ENCODE peak calls at places on chromosomes 13 and 19, in four cellular contexts. Q, C, A and W are unnamed samples.

GRCh38 chr13:34044660-34045080 is 226.7 kb downstream of the RFC3 start:
- DNase-seq in Q (no peak), C (no peak), A (no peak), W (no peak)

GRCh38 chr19:4908311-4908710 is 990 bp upstream of the UHRF1 start:
- DNase-seq in Q (no peak), C (no peak), A (peak; percentile 59), W (no peak)

GRCh38 chr19:50829801-50830200 is 3.6 kb downstream of the KLK15 start:
- DNase-seq in Q (no peak), C (no peak), A (no peak), W (no peak)

GRCh38 chr19:55446060-55446459 is 3.0 kb upstream of the SHISA7 start:
- DNase-seq in Q (no peak), C (no peak), A (no peak), W (no peak)

GRCh38 chr13:47480941-47481340 is 520.1 kb downstream of the SUCLA2 start:
- DNase-seq in Q (no peak), C (no peak), A (no peak), W (no peak)

GRCh38 chr13:34578471-34578870 is 363.6 kb upstream of the NBEA start:
- DNase-seq in Q (no peak), C (no peak), A (no peak), W (no peak)

GRCh38 chr13:37289212-37289935 is 183.9 kb upstream of the CSNK1A1L start:
- DNase-seq in Q (no peak), C (no peak), A (no peak), W (no peak)

GRCh38 chr13:40127925-40128324 is 472.5 kb downstream of the COG6 start:
- DNase-seq in Q (no peak), C (no peak), A (no peak), W (no peak)

GRCh38 chr13:99322297-99323103 is 15.3 kb upstream of the GPR183 start:
- DNase-seq in Q (peak; percentile 46), C (no peak), A (no peak), W (no peak)

GRCh38 chr13:45340422-45341033 is 455 bp downstream of the TPT1 start:
- DNase-seq in Q (peak; percentile 76), C (peak; percentile 93), A (peak; percentile 90), W (peak; percentile 80)

GRCh38 chr13:33467556-33467955 is 182.0 kb upstream of the STARD13 start:
- DNase-seq in Q (no peak), C (no peak), A (no peak), W (no peak)

GRCh38 chr13:41637578-41637977 is 180.2 kb downstream of the RGCC start:
- DNase-seq in Q (no peak), C (no peak), A (no peak), W (no peak)

GRCh38 chr13:34352958-34353357 is 535.0 kb downstream of the RFC3 start:
- DNase-seq in Q (no peak), C (no peak), A (no peak), W (no peak)

GRCh38 chr19:2706251-2706650 is 3.8 kb upstream of the GNG7 start:
- DNase-seq in Q (no peak), C (no peak), A (no peak), W (no peak)

GRCh38 chr19:34661357-34661756 is 15.6 kb downstream of the SCGB2B2 start:
- DNase-seq in Q (no peak), C (peak; percentile 52), A (no peak), W (no peak)

GRCh38 chr13:75400775-75401174 is 81.2 kb downstream of the TBC1D4 start:
- DNase-seq in Q (no peak), C (no peak), A (no peak), W (no peak)

GRCh38 chr13:29527916-29528315 is 67.6 kb downstream of the SLC7A1 start:
- DNase-seq in Q (no peak), C (no peak), A (no peak), W (no peak)

GRCh38 chr13:80345771-80346510 is 5.0 kb upstream of the SPRY2 start:
- DNase-seq in Q (no peak), C (no peak), A (no peak), W (no peak)

DNA sequence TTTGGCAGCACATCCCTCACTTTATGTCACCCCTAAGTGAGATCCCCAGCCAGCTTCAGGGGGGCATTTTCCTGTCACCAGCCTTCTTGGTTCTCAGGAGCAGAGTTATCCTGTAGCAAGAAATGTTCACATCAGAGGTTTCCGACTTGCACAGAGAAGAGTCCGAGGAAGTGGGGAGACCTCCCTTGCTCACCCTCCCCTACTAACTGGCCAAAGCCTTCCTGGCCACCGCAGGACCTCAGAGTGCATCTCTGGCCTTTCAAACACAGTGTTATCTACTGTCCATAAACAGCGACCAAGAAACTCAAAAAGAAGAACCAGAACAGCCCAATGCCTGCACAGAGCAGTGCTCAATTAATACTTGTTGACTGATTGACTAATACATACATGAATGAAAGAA is 134.4 kb downstream of the USP12 start:
- DNase-seq in Q (no peak), C (no peak), A (no peak), W (no peak)
- H3K4me1 ChIP-seq in Q (no peaks in the 10 kb centered on the region), C (no peaks in the 10 kb centered on the region), A (peaks cover 44% of the 10 kb centered on the region), W (no peaks in the 10 kb centered on the region)

GRCh38 chr13:27349458-27349857 is 75.0 kb upstream of the GTF3A start:
- DNase-seq in Q (no peak), C (no peak), A (no peak), W (no peak)
- H3K4me1 ChIP-seq in Q (no peaks in the 10 kb centered on the region), C (no peaks in the 10 kb centered on the region), A (peaks cover 16% of the 10 kb centered on the region), W (no peaks in the 10 kb centered on the region)

GRCh38 chr13:54361460-54361859 is 1332.8 kb downstream of the OLFM4 start:
- DNase-seq in Q (no peak), C (no peak), A (no peak), W (no peak)
- H3K4me1 ChIP-seq in Q (no peaks in the 10 kb centered on the region), C (no peaks in the 10 kb centered on the region), A (peaks cover 3% of the 10 kb centered on the region), W (no peaks in the 10 kb centered on the region)

GRCh38 chr19:12701596-12702282 is 5.3 kb upstream of the FBXW9 start:
- DNase-seq in Q (no peak), C (no peak), A (no peak), W (no peak)

GRCh38 chr19:12706332-12706718 is 9.9 kb upstream of the FBXW9 start:
- DNase-seq in Q (no peak), C (no peak), A (no peak), W (no peak)

GRCh38 chr19:12705654-12706331 is 9.4 kb upstream of the FBXW9 start:
- DNase-seq in Q (no peak), C (no peak), A (no peak), W (no peak)

GRCh38 chr19:12703056-12703455 is 6.6 kb upstream of the FBXW9 start:
- DNase-seq in Q (no peak), C (no peak), A (peak; percentile 64), W (no peak)

DNA sequence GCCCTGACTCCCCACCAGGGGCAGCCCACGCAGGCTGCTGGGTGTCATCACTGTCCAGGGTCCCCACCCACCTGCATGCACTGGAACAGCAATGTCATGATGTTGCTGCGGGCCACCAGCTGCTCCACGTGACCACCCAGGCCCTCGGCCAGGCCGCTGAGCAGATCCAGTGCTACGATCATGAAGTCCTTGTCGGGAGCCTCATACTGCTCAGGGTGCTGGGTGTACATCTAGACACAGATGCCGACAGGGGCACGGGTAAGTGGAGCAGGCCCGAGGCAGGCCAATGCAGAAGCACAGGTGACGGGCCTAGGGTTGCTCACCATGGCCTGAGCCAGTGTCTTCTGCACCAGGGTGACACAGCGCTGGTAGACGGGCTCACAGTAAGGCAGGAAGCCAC is 8.7 kb upstream of the FBXW9 start:
- DNase-seq in Q (no peak), C (no peak), A (no peak), W (no peak)
- H3K4me1 ChIP-seq in Q (no peaks in the 10 kb centered on the region), C (no peaks in the 10 kb centered on the region), A (no peaks in the 10 kb centered on the region), W (no peaks in the 10 kb centered on the region)